ENCODE peak calls at places on chromosome 14, in five cellular contexts. M, T, Q, N and R are unnamed samples.

GRCh38 chr14:105118646-105119409 is 49.7 kb downstream of the JAG2 start:
- DNase-seq in N (no peak), Q (peak; percentile 58), M (no peak), T (no peak), R (no peak)

GRCh38 chr14:65788876-65789859 is 376.6 kb downstream of the FUT8 start:
- DNase-seq in N (no peak), M (no peak), Q (no peak), T (no peak), R (no peak)

GRCh38 chr14:89349196-89350008 is 67.6 kb downstream of the FOXN3 start:
- DNase-seq in T (no peak), M (no peak), Q (no peak), N (no peak), R (peak; percentile 88)

GRCh38 chr14:54690887-54691286 is 124.0 kb downstream of the SAMD4A start:
- DNase-seq in Q (no peak), N (no peak), M (no peak), T (no peak), R (no peak)

GRCh38 chr14:33943484-33943883 is 7.4 kb downstream of the EGLN3 start:
- DNase-seq in M (no peak), Q (no peak), N (no peak), T (no peak), R (no peak)

GRCh38 chr14:102317564-102318248 is 1.8 kb upstream of the ZNF839 start:
- DNase-seq in T (no peak), N (no peak), M (no peak), Q (no peak), R (no peak)

GRCh38 chr14:24198845-24199524 is 3.7 kb upstream of the TM9SF1 start:
- DNase-seq in N (no peak), Q (no peak), M (no peak), T (no peak), R (no peak)

GRCh38 chr14:58738876-58739275 is 101.1 kb downstream of the DACT1 start:
- DNase-seq in Q (no peak), T (no peak), N (no peak), M (no peak), R (no peak)

GRCh38 chr14:36426113-36426512 is 93.9 kb downstream of the NKX2-1 start:
- DNase-seq in Q (no peak), N (no peak), T (no peak), M (no peak), R (no peak)

GRCh38 chr14:83470466-83470865 is 1936.8 kb upstream of the SEL1L start:
- DNase-seq in M (no peak), Q (no peak), T (no peak), N (no peak), R (no peak)

GRCh38 chr14:71320734-71321555 is 413.7 kb downstream of the PCNX1 start:
- DNase-seq in M (peak; percentile 52), N (no peak), Q (peak; percentile 65), T (peak; percentile 49), R (peak; percentile 66)

GRCh38 chr14:68822964-68823363 is 30.1 kb upstream of the ZFP36L1 start:
- DNase-seq in Q (no peak), T (no peak), M (no peak), N (no peak), R (no peak)

GRCh38 chr14:63986789-63987533 is 134.2 kb downstream of the SYNE2 start:
- DNase-seq in M (no peak), N (no peak), T (no peak), Q (no peak), R (no peak)

GRCh38 chr14:63045612-63046320 is 508 bp upstream of the KCNH5 start:
- DNase-seq in M (no peak), Q (no peak), T (no peak), N (no peak), R (peak; percentile 78)

GRCh38 chr14:93946506-93947170 is 19.5 kb downstream of the FAM181A start:
- DNase-seq in Q (no peak), T (no peak), M (no peak), N (no peak), R (no peak)

GRCh38 chr14:32933943-32934890 is 4.5 kb upstream of the NPAS3 start:
- DNase-seq in T (no peak), N (no peak), Q (no peak), M (no peak), R (peak; percentile 48)

GRCh38 chr14:39451811-39452210 is 19.6 kb upstream of the FBXO33 start:
- DNase-seq in T (no peak), Q (no peak), M (no peak), N (no peak), R (no peak)

GRCh38 chr14:26598081-26598671 is 343 bp upstream of the NOVA1 start:
- DNase-seq in T (no peak), N (no peak), M (no peak), Q (peak; percentile 81), R (peak; percentile 89)

GRCh38 chr14:24630872-24631477 is 3.0 kb downstream of the GZMB start:
- DNase-seq in Q (peak; percentile 41), M (no peak), T (no peak), N (no peak), R (no peak)

GRCh38 chr14:54487771-54488170 is 1.0 kb downstream of the GMFB start:
- DNase-seq in N (no peak), Q (no peak), T (no peak), M (no peak), R (no peak)

GRCh38 chr14:89466460-89466859 is 49.4 kb upstream of the FOXN3 start:
- DNase-seq in T (peak; percentile 43), Q (no peak), M (no peak), N (no peak), R (no peak)

GRCh38 chr14:87503711-87504110 is 489.3 kb downstream of the GALC start:
- DNase-seq in T (no peak), Q (no peak), M (no peak), N (no peak), R (no peak)

GRCh38 chr14:65792208-65792905 is 379.8 kb downstream of the FUT8 start:
- DNase-seq in Q (no peak), M (no peak), T (no peak), N (peak; percentile 6), R (no peak)

GRCh38 chr14:28612414-28612813 is 154.2 kb upstream of the FOXG1 start:
- DNase-seq in Q (no peak), N (no peak), M (no peak), T (no peak), R (no peak)

GRCh38 chr14:104864267-104865068 is 600 bp upstream of the CEP170B start:
- DNase-seq in Q (peak; percentile 73), N (peak; percentile 33), M (no peak), T (no peak), R (peak; percentile 25)

GRCh38 chr14:77866932-77867331 is 67.0 kb downstream of the ADCK1 start:
- DNase-seq in M (no peak), Q (no peak), T (no peak), N (no peak), R (no peak)

GRCh38 chr14:56888274-56888673 is 78.0 kb upstream of the OTX2 start:
- DNase-seq in M (no peak), Q (no peak), T (no peak), N (no peak), R (no peak)

GRCh38 chr14:99333841-99334240 is 61.8 kb upstream of the BCL11B start:
- DNase-seq in T (no peak), M (no peak), Q (no peak), N (no peak), R (no peak)

GRCh38 chr14:34539407-34540180 is at the start of gene EAPP:
- DNase-seq in Q (peak; percentile 99), T (peak; percentile 94), M (peak; percentile 91), N (peak; percentile 95), R (peak; percentile 98)

DNA sequence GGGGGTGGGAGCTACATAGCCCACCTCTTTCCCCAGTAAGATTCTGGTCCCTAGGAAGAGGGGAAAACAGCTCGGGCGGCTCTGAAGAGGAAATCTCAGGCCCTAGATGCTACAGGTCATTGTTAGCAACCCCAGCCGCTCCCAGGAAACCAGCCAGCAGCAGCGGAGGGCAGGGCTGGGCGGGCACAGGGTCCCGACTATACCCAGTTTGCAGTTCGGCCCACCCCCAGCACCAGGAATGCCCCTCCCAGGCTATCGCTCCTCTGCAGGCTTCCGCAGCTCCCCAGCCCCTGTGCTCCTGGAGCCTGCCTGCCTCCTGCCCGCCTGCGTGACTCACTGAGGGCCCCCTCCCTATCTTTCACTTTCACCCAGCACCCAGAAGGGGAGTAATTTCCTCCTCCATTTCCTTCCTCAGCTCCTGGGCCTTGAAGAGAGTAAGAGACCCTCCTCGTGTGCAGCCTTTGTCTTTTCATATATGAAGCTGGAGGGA is 27.2 kb upstream of the PNMA1 start:
- DNase-seq in Q (peak; percentile 74), N (no peak), M (peak; percentile 54), T (peak; percentile 66), R (peak; percentile 74)
- H3K4me1 ChIP-seq in Q (peaks cover 34% of the 10 kb centered on the region), N (peaks cover 72% of the 10 kb centered on the region), M (peaks cover 65% of the 10 kb centered on the region), T (peaks cover 66% of the 10 kb centered on the region), R (peaks cover 54% of the 10 kb centered on the region)

GRCh38 chr14:96098999-96099335 is 59.8 kb downstream of the C14orf132 start:
- DNase-seq in Q (no peak), T (no peak), M (no peak), N (no peak), R (no peak)

GRCh38 chr14:96103075-96103474 is 63.9 kb downstream of the C14orf132 start:
- DNase-seq in N (no peak), M (no peak), Q (no peak), T (no peak), R (no peak)

GRCh38 chr14:96102071-96102856 is 63.1 kb downstream of the C14orf132 start:
- DNase-seq in T (no peak), N (no peak), Q (no peak), M (no peak), R (no peak)

GRCh38 chr14:96098309-96098998 is 59.3 kb downstream of the C14orf132 start:
- DNase-seq in N (peak; percentile 64), Q (peak; percentile 51), M (no peak), T (no peak), R (peak; percentile 85)

DNA sequence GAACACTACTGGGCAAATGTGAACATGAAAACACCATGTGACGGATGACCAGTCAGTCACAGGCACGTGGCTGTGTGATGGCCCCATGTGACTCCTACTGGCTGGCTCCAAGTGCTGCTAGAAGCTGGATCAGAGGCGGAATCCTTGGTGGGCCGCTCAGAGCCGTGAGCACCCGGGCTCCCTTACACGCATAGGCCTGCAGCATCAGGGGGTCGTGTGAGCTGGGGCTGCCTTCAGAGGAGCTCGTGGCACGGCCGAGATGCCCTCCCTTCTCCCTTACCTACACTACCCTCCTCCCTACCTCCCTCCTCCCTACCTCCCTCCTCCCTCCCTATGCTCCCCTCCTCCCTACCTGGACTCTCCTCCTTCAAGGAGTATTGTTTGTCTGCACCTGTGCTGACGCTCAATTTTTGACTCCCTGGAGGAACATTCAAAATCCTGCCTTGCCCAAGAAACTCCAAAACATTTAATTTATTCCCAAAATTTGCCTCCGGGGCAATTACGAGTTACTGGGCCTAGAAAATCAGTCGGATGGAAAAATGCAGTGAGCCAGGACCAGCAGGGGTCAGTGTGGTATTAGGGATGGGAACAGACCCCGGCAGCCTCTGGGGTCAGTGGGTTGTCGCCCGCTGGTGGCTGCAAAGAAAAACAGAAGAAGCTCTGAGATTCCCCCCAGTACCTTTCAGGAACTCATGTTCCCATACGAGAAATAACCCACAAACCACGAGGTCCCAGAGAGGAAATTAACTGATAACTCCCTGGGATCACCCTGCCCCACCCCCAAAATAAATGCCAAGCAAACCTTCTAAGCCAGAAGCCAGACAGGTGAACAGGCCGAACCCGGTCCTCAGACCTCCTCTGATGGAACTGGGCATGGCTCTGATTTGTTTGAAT is 61.3 kb downstream of the C14orf132 start:
- DNase-seq in M (peak; percentile 59), N (peak; percentile 73), T (peak; percentile 30), Q (peak; percentile 74), R (peak; percentile 90)
- H3K4me1 ChIP-seq in M (no peaks in the 10 kb centered on the region), N (peaks cover 9% of the 10 kb centered on the region), T (no peaks in the 10 kb centered on the region), Q (no peaks in the 10 kb centered on the region), R (peaks cover 39% of the 10 kb centered on the region)

GRCh38 chr14:74652541-74652940 is 40.5 kb upstream of the LTBP2 start:
- DNase-seq in N (no peak), Q (no peak), T (no peak), M (no peak), R (peak; percentile 34)
- H3K4me1 ChIP-seq in N (no peaks in the 10 kb centered on the region), Q (no peaks in the 10 kb centered on the region), T (no peaks in the 10 kb centered on the region), M (peaks cover 8% of the 10 kb centered on the region), R (peaks cover 6% of the 10 kb centered on the region)

GRCh38 chr14:103628221-103628683 is 759 bp upstream of the KLC1 start:
- DNase-seq in T (peak; percentile 5), N (peak; percentile 39), M (no peak), Q (peak; percentile 75), R (peak; percentile 66)
- H3K4me1 ChIP-seq in T (peaks cover 51% of the 10 kb centered on the region), N (peaks cover 63% of the 10 kb centered on the region), M (peaks cover 18% of the 10 kb centered on the region), Q (peaks cover 1% of the 10 kb centered on the region), R (peaks cover 11% of the 10 kb centered on the region)